ENCODE peak calls at places on chromosomes 6 and 20, in seven cellular contexts. M is CD8-positive, alpha-beta T cell; I is IMR-90; H is BE2C; J is endothelial cell of umbilical vein; Y is thyroid gland; V is naive thymus-derived CD4-positive, alpha-beta T cell. F is an unnamed sample. For H3K36me3, the result is how much of the 10 kb centered on the place peaks cover.

GRCh38 chr6:149410557-149410956 is 10.5 kb downstream of the SUMO4 start:
- DNase-seq in M (no peak), I (no peak), H (no peak), J (no peak), Y (no peak), V (no peak), F (no peak)

GRCh38 chr20:33789109-33789857 is 21.9 kb upstream of the CHMP4B start:
- DNase-seq in M (no peak), I (peak), H (peak), J (peak), Y (peak), V (no peak), F (no peak)

GRCh38 chr6:154370545-154370944 is 13.9 kb upstream of the IPCEF1 start:
- DNase-seq in M (no peak), I (peak), H (peak), J (peak), Y (peak), V (no peak), F (no peak)

GRCh38 chr6:16398587-16398986 is 160.2 kb downstream of the GMPR start:
- DNase-seq in M (no peak), I (peak), H (no peak), J (peak), Y (no peak), V (no peak), F (no peak)

GRCh38 chr6:111423055-111423633 is 59.9 kb downstream of the REV3L start:
- DNase-seq in M (no peak), I (peak), H (no peak), J (peak), Y (no peak), V (no peak), F (no peak)

GRCh38 chr6:132333639-132334516 is 67.4 kb downstream of the MOXD1 start:
- DNase-seq in M (no peak), I (peak), H (no peak), J (peak), Y (no peak), V (no peak), F (no peak)

GRCh38 chr6:20238688-20239587 is 26.7 kb upstream of the MBOAT1 start:
- DNase-seq in M (no peak), I (no peak), H (no peak), J (no peak), Y (no peak), V (no peak), F (no peak)

GRCh38 chr6:5090603-5091002 is 5.5 kb downstream of the PPP1R3G start:
- DNase-seq in M (no peak), I (no peak), H (no peak), J (no peak), Y (no peak), V (no peak), F (no peak)

GRCh38 chr6:17281497-17282481 is 628 bp downstream of the RBM24 start:
- DNase-seq in M (no peak), I (peak), H (no peak), J (peak), Y (peak), V (no peak), F (no peak)

GRCh38 chr6:85673198-85674139 is 30.8 kb upstream of the SYNCRIP start:
- DNase-seq in M (no peak), I (no peak), H (no peak), J (no peak), Y (no peak), V (no peak), F (no peak)

GRCh38 chr20:47304287-47304686 is 52.2 kb downstream of the ZMYND8 start:
- DNase-seq in M (no peak), I (peak), H (no peak), J (peak), Y (no peak), V (no peak), F (no peak)

GRCh38 chr6:130324657-130325056 is 41.2 kb upstream of the TMEM200A start:
- DNase-seq in M (no peak), I (peak), H (no peak), J (no peak), Y (no peak), V (no peak), F (no peak)

DNA sequence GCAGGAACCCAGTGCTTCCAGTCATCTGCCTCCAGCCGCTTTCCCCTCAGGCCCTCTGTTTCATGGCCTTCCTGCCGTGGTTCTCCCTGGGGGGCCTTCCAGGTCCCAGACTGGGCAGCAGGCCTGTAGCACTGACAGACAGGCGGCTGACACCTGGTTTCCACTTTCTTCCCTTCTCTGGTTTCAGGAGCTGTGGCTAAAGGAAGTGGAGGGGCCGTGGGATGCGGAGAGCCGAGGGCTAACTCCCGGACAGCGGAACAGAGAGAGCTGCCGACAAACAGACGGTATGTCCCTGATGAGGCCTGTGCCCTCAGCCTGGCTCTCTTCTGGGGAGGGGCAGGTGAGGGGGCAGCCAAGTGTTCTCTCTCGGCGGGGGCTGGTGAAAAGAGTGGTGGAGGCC is 12.5 kb downstream of the LRRC73 start:
- DNase-seq in M (no peak), I (no peak), H (no peak), J (no peak), Y (peak), V (no peak), F (no peak)
- H3K36me3 ChIP-seq in M (under half), I (under half), H (under half), J (under half), Y (under half), V (half or more), F (under half)

DNA sequence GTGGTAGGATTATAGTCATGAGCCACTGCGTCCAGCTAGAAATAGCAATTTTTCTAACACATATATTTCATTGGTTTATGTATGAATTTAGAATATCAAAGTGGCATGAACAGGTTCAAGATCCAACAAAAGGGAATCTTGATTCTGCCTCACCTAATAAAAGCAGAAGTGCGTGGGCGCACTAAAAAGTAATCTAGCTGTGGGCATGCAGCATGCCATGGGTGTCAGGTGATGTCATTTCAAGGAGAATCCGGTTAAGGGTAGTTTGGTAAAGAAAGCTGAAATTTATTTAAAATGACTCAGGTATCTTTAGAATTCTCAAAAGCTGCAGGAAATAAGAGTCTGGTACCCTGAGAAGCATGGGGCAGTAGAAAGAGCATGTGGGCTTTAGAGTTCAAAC is 17.6 kb downstream of the LRRN4 start:
- DNase-seq in M (no peak), I (no peak), H (no peak), J (no peak), Y (no peak), V (no peak), F (no peak)
- H3K36me3 ChIP-seq in M (under half), I (under half), H (under half), J (under half), Y (under half), V (half or more), F (under half)

GRCh38 chr20:50093240-50093639 is 19.7 kb downstream of the UBE2V1 start:
- DNase-seq in M (no peak), I (no peak), H (no peak), J (no peak), Y (no peak), V (no peak), F (no peak)
- H3K36me3 ChIP-seq in M (under half), I (under half), H (half or more), J (under half), Y (under half), V (half or more), F (under half)

DNA sequence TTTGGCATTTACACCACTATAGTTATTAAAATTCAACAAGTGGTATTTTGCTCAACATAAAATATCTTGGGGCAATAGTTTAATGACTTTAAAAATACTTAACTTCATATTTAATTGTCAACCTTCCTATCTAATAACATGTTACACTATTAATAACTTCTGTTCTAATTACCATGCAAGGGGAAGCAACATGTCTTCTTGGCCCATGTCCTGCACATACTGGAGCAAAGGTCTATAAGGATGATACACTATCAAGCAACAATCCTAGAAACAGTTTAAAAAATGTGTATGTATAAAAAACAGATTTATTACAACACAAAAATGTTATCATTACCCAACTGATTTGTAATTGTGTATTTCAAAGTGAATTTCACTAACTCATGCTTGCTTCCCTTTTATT is 18.4 kb downstream of the CCNC start:
- DNase-seq in M (no peak), I (no peak), H (no peak), J (no peak), Y (no peak), V (no peak), F (no peak)
- H3K36me3 ChIP-seq in M (under half), I (under half), H (under half), J (under half), Y (under half), V (under half), F (under half)

GRCh38 chr20:391041-391711 is 10.6 kb downstream of the TRIB3 start:
- DNase-seq in M (no peak), I (no peak), H (no peak), J (no peak), Y (no peak), V (no peak), F (no peak)

GRCh38 chr20:385448-385847 is 4.9 kb downstream of the TRIB3 start:
- DNase-seq in M (no peak), I (no peak), H (no peak), J (no peak), Y (no peak), V (no peak), F (no peak)

GRCh38 chr20:387520-387919 is 7.0 kb downstream of the TRIB3 start:
- DNase-seq in M (no peak), I (no peak), H (no peak), J (no peak), Y (no peak), V (no peak), F (no peak)

GRCh38 chr20:388034-388994 is 7.8 kb downstream of the TRIB3 start:
- DNase-seq in M (no peak), I (no peak), H (no peak), J (no peak), Y (no peak), V (no peak), F (no peak)

GRCh38 chr20:389220-389619 is 8.7 kb downstream of the TRIB3 start:
- DNase-seq in M (no peak), I (no peak), H (peak), J (no peak), Y (no peak), V (no peak), F (no peak)
- H3K36me3 ChIP-seq in M (under half), I (under half), H (under half), J (under half), Y (under half), V (half or more), F (under half)

GRCh38 chr20:62282877-62283503 is 19.8 kb upstream of the ADRM1 start:
- DNase-seq in M (no peak), I (no peak), H (peak), J (no peak), Y (no peak), V (no peak), F (no peak)
- H3K36me3 ChIP-seq in M (half or more), I (half or more), H (under half), J (under half), Y (half or more), V (half or more), F (under half)

F was measured in MM.1S.